ENCODE peak calls at places on chromosomes 16 and 17, in five cellular contexts. One of them, this sample, is unnamed.

GRCh38 chr16:84228321-84228838 is 11.4 kb downstream of the KCNG4 start:
- DNase-seq in A549: peak
- DNase-seq in Peyer's patch: no peak
- DNase-seq in heart left ventricle: peak
- DNase-seq in breast epithelium: peak
- DNase-seq in this sample: no peak

GRCh38 chr17:61009619-61010018 is 332.0 kb downstream of the BCAS3 start:
- DNase-seq in heart left ventricle: no peak
- DNase-seq in Peyer's patch: no peak
- DNase-seq in breast epithelium: no peak
- DNase-seq in A549: no peak
- DNase-seq in this sample: peak

GRCh38 chr17:81462506-81463125 is 50.0 kb downstream of the ACTG1 start:
- DNase-seq in Peyer's patch: no peak
- DNase-seq in breast epithelium: no peak
- DNase-seq in heart left ventricle: no peak
- DNase-seq in A549: no peak
- DNase-seq in this sample: no peak

GRCh38 chr17:21291862-21292261 is 7.4 kb downstream of the MAP2K3 start:
- DNase-seq in heart left ventricle: no peak
- DNase-seq in A549: no peak
- DNase-seq in breast epithelium: no peak
- DNase-seq in Peyer's patch: no peak
- DNase-seq in this sample: no peak

GRCh38 chr17:64661981-64662773 is at the start of gene SMURF2:
- DNase-seq in heart left ventricle: peak
- DNase-seq in breast epithelium: peak
- DNase-seq in A549: peak
- DNase-seq in Peyer's patch: peak
- DNase-seq in this sample: peak

GRCh38 chr16:67027046-67027445 is 1.9 kb upstream of the CBFB start:
- DNase-seq in A549: no peak
- DNase-seq in Peyer's patch: no peak
- DNase-seq in heart left ventricle: no peak
- DNase-seq in breast epithelium: peak
- DNase-seq in this sample: no peak

GRCh38 chr16:27240948-27241531 is 27.5 kb downstream of the NSMCE1 start:
- DNase-seq in Peyer's patch: no peak
- DNase-seq in A549: no peak
- DNase-seq in breast epithelium: no peak
- DNase-seq in heart left ventricle: peak
- DNase-seq in this sample: no peak

GRCh38 chr17:50687200-50688066 is 20.3 kb downstream of the ANKRD40 start:
- DNase-seq in heart left ventricle: no peak
- DNase-seq in A549: no peak
- DNase-seq in breast epithelium: no peak
- DNase-seq in Peyer's patch: no peak
- DNase-seq in this sample: no peak

GRCh38 chr16:61555718-61556441 is 480.4 kb downstream of the CDH8 start:
- DNase-seq in A549: no peak
- DNase-seq in Peyer's patch: no peak
- DNase-seq in breast epithelium: no peak
- DNase-seq in heart left ventricle: no peak
- DNase-seq in this sample: no peak

GRCh38 chr17:42274812-42275526 is 1.2 kb downstream of the STAT5B start:
- DNase-seq in heart left ventricle: no peak
- DNase-seq in breast epithelium: no peak
- DNase-seq in Peyer's patch: no peak
- DNase-seq in A549: no peak
- DNase-seq in this sample: no peak

GRCh38 chr16:4947722-4948503 is 10.2 kb upstream of the SEC14L5 start:
- DNase-seq in Peyer's patch: no peak
- DNase-seq in heart left ventricle: no peak
- DNase-seq in breast epithelium: no peak
- DNase-seq in A549: no peak
- DNase-seq in this sample: peak

GRCh38 chr16:22638393-22639206 is 127.9 kb downstream of the NPIPB5 start:
- DNase-seq in Peyer's patch: no peak
- DNase-seq in A549: no peak
- DNase-seq in breast epithelium: no peak
- DNase-seq in heart left ventricle: no peak
- DNase-seq in this sample: no peak

GRCh38 chr17:57464191-57464864 is 208.0 kb downstream of the MSI2 start:
- DNase-seq in heart left ventricle: peak
- DNase-seq in Peyer's patch: no peak
- DNase-seq in A549: no peak
- DNase-seq in breast epithelium: no peak
- DNase-seq in this sample: peak

GRCh38 chr17:55421179-55421934 is at the start of gene MMD:
- DNase-seq in heart left ventricle: peak
- DNase-seq in breast epithelium: peak
- DNase-seq in Peyer's patch: peak
- DNase-seq in A549: peak
- DNase-seq in this sample: no peak

GRCh38 chr17:309361-309888 is 43.2 kb downstream of the RPH3AL start:
- DNase-seq in heart left ventricle: peak
- DNase-seq in Peyer's patch: no peak
- DNase-seq in breast epithelium: no peak
- DNase-seq in A549: peak
- DNase-seq in this sample: peak

GRCh38 chr16:57863434-57864160 is 61.3 kb upstream of the KIFC3 start:
- DNase-seq in A549: peak
- DNase-seq in heart left ventricle: peak
- DNase-seq in breast epithelium: peak
- DNase-seq in Peyer's patch: peak
- DNase-seq in this sample: no peak

GRCh38 chr17:57653279-57653678 is 91.8 kb downstream of the CCDC182 start:
- DNase-seq in breast epithelium: no peak
- DNase-seq in A549: no peak
- DNase-seq in Peyer's patch: no peak
- DNase-seq in heart left ventricle: no peak
- DNase-seq in this sample: no peak

GRCh38 chr17:35160354-35161201 is 13.0 kb downstream of the UNC45B start:
- DNase-seq in heart left ventricle: no peak
- DNase-seq in Peyer's patch: no peak
- DNase-seq in A549: no peak
- DNase-seq in breast epithelium: no peak
- DNase-seq in this sample: no peak

DNA sequence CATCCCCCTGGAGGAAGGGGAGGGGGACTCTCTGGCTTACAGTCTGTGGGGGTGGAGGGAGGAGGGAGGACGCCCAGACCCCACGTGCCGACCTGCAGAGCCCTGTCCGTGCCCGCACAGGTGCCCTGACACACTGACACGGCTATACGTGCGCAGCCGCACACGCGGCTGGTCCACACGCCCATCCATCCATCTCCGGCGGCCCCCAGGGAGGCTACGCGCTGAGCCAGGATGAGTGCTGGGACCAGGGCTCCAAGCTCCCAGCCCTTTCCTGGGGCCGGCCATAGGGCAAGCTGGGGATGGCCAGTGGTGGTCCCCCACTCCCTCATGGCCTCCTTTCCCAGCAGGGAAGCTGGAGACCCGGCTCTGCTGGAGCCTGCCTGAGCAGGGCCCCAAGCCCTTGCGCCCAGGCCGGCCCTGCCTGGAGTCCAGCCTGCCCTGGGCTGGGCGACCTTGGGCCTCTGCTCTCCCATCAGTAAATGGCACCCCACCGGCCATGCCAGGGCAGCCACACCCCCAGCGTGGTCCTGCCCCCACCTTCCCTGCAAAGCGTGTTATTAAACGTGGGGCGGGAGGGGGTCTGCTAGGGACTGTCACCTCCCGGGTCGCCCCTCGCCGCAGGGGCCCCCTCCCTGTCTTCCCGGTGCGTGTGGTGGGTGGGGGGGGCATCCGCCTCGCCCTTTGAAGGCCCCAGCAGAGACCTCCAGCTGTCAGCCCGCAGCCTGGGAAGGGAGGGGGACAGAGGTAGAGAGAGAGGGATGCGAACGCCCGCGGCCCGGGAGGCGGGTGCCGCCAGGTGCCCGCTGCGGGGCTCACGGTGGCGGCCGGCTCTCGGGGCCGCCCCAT is 866 bp downstream of the CASKIN1 start:
- DNase-seq in breast epithelium: no peak
- DNase-seq in Peyer's patch: no peak
- DNase-seq in A549: no peak
- DNase-seq in heart left ventricle: no peak
- DNase-seq in this sample: no peak
- H3K4me3 ChIP-seq in breast epithelium: peak
- H3K4me3 ChIP-seq in Peyer's patch: peak
- H3K4me3 ChIP-seq in A549: peak
- H3K4me3 ChIP-seq in heart left ventricle: peak
- H3K4me3 ChIP-seq in this sample: no peak

DNA sequence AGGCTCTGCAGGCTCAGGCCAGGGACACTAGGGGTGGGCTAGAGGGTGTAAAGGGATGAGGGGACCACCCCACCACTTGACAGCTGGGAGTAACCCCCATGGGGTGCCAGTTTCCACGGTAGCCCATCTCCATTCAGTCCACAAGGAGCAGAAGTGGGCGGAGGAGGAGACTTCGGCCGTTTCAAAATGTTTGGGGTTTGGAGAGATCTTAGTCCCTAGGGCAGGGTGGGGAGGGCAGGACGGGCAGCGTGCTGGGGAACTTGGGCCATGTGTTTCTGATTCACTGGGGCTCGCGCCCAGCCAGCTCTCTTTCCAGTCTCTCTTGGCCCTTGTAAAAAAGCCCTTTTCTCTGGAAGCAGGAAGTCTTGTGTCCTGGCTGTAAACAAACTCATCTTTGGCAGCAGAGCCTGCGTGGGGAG is 8.3 kb downstream of the CYGB start:
- DNase-seq in heart left ventricle: peak
- DNase-seq in A549: no peak
- DNase-seq in Peyer's patch: no peak
- DNase-seq in breast epithelium: peak
- DNase-seq in this sample: no peak
- TF ChIP-seq CTCF in heart left ventricle: no peak
- TF ChIP-seq CTCF in A549: no peak
- TF ChIP-seq CTCF in Peyer's patch: no peak
- TF ChIP-seq CTCF in breast epithelium: peak
- TF ChIP-seq CTCF in this sample: no peak

GRCh38 chr16:2724088-2724676 is 4.2 kb upstream of the PRSS27 start:
- DNase-seq in A549: no peak
- DNase-seq in breast epithelium: no peak
- DNase-seq in heart left ventricle: no peak
- DNase-seq in Peyer's patch: no peak
- DNase-seq in this sample: no peak
- H3K4me3 ChIP-seq in A549: no peak
- H3K4me3 ChIP-seq in breast epithelium: no peak
- H3K4me3 ChIP-seq in heart left ventricle: no peak
- H3K4me3 ChIP-seq in Peyer's patch: no peak
- H3K4me3 ChIP-seq in this sample: no peak

DNA sequence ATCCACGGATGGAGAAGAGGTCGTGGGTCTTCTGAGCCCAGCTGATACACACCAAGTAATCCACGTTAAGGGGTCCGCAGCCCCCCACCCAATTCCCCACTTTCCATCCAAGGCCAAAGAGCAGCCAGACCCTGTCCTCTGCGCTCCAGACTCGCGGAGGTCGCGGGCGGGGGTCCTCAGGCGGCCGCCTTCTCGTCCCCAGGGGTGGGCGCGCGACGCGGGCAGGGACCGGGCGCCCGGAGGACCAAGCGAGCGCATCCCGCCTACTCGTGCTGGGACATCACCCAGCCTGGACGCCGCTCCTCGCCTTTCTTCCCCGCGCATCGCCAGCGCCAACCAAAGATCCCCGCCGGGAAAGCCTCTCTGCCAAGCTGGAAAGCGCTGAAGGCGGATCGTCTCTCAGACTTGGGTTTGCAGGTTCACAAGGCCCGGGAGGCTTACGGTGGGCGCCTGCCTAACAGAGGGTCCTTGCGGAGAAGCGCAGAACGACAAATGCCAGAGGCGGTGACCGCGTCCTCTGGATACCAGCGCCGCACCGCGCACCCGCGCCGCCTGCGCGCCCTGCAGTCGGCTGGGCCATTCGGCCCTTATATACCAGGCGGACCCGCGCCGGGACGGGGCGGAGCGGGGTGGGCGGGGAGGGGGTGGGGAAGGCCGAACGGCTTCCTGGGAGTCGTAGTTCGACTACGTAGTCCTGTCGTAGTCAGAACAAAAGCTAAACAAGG is 471.6 kb downstream of the SOX9 start:
- DNase-seq in breast epithelium: peak
- DNase-seq in Peyer's patch: peak
- DNase-seq in A549: peak
- DNase-seq in heart left ventricle: peak
- DNase-seq in this sample: peak
- TF ChIP-seq CTCF in breast epithelium: no peak
- TF ChIP-seq CTCF in Peyer's patch: no peak
- TF ChIP-seq CTCF in A549: no peak
- TF ChIP-seq CTCF in heart left ventricle: no peak
- TF ChIP-seq CTCF in this sample: no peak

GRCh38 chr17:31431098-31431794 is 39.8 kb downstream of the RAB11FIP4 start:
- DNase-seq in heart left ventricle: no peak
- DNase-seq in A549: no peak
- DNase-seq in breast epithelium: no peak
- DNase-seq in Peyer's patch: no peak
- DNase-seq in this sample: no peak
- H3K4me3 ChIP-seq in heart left ventricle: no peak
- H3K4me3 ChIP-seq in A549: no peak
- H3K4me3 ChIP-seq in breast epithelium: no peak
- H3K4me3 ChIP-seq in Peyer's patch: no peak
- H3K4me3 ChIP-seq in this sample: no peak

GRCh38 chr16:12511708-12512107 is 292.0 kb downstream of the CPPED1 start:
- DNase-seq in breast epithelium: no peak
- DNase-seq in heart left ventricle: no peak
- DNase-seq in A549: no peak
- DNase-seq in Peyer's patch: no peak
- DNase-seq in this sample: peak
- TF ChIP-seq CTCF in breast epithelium: no peak
- TF ChIP-seq CTCF in heart left ventricle: no peak
- TF ChIP-seq CTCF in A549: no peak
- TF ChIP-seq CTCF in Peyer's patch: no peak
- TF ChIP-seq CTCF in this sample: no peak

DNA sequence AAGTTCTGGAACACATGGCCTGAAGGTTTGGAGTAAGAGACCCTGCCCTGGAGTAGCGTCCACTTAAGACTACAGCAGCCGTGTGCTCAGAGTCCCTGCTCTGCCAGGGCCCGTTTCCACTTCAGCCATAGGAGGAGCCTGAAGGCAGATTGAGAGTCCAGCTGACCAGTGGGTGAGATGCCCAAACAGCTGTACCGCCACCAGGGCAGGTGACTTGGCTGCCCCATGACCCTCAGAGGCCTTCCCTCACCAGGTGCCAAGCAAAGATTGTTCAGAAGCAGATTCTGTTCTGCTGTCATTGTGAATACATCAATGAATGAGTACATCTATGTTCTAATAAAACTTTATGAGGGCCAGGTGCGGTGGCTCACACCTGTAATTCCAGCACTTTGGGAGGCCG is 178.8 kb downstream of the RAB11FIP4 start:
- DNase-seq in breast epithelium: no peak
- DNase-seq in A549: no peak
- DNase-seq in heart left ventricle: no peak
- DNase-seq in Peyer's patch: no peak
- DNase-seq in this sample: no peak
- H3K4me3 ChIP-seq in breast epithelium: no peak
- H3K4me3 ChIP-seq in A549: no peak
- H3K4me3 ChIP-seq in heart left ventricle: no peak
- H3K4me3 ChIP-seq in Peyer's patch: no peak
- H3K4me3 ChIP-seq in this sample: no peak